ENCODE peak calls at places on chromosomes 4 and X, in four cellular contexts. A, Z, T and O are unnamed samples.

GRCh38 chrX:69285401-69285871 is 120.2 kb upstream of the PJA1 start:
- DNase-seq in A (no peak), Z (no peak), T (peak; percentile 9), O (peak; percentile 89)

GRCh38 chrX:17567821-17568220 is 169.5 kb upstream of the SCML1 start:
- DNase-seq in A (no peak), Z (no peak), T (no peak), O (no peak)

GRCh38 chrX:153685179-153685536 is 2.6 kb upstream of the SLC6A8 start:
- DNase-seq in A (no peak), Z (no peak), T (no peak), O (no peak)

GRCh38 chrX:69896046-69896445 is 153.7 kb downstream of the AWAT2 start:
- DNase-seq in A (no peak), Z (no peak), T (no peak), O (no peak)

GRCh38 chr4:19580090-19580489 is 671.6 kb upstream of the SLIT2 start:
- DNase-seq in A (no peak), Z (no peak), T (no peak), O (no peak)

GRCh38 chrX:129961180-129962083 is 21.0 kb upstream of the BCORL1 start:
- DNase-seq in A (peak; percentile 88), Z (peak; percentile 54), T (no peak), O (peak; percentile 92)

GRCh38 chr4:30948653-30949052 is 228.5 kb downstream of the PCDH7 start:
- DNase-seq in A (no peak), Z (no peak), T (no peak), O (no peak)

GRCh38 chr4:101328063-101328602 is 19.2 kb downstream of the PPP3CA start:
- DNase-seq in A (no peak), Z (no peak), T (no peak), O (no peak)

GRCh38 chr4:126541820-126542219 is 1090.9 kb upstream of the INTU start:
- DNase-seq in A (no peak), Z (no peak), T (no peak), O (no peak)

GRCh38 chrX:13398073-13398823 is 78.4 kb upstream of the ATXN3L start:
- DNase-seq in A (peak; percentile 31), Z (peak; percentile 75), T (peak; percentile 13), O (peak; percentile 35)

GRCh38 chrX:71989768-71990167 is 79.1 kb downstream of the NHSL2 start:
- DNase-seq in A (no peak), Z (no peak), T (peak; percentile 29), O (peak; percentile 86)

GRCh38 chr4:36187723-36188333 is 56.5 kb downstream of the ARAP2 start:
- DNase-seq in A (no peak), Z (peak; percentile 1), T (no peak), O (no peak)

GRCh38 chrX:48030237-48030636 is 23.4 kb downstream of the SPACA5 start:
- DNase-seq in A (no peak), Z (no peak), T (no peak), O (no peak)

GRCh38 chr4:6271701-6272465 is 2.2 kb downstream of the WFS1 start:
- DNase-seq in A (peak; percentile 85), Z (no peak), T (no peak), O (no peak)

GRCh38 chrX:70970482-70970999 is 39.6 kb upstream of the SLC7A3 start:
- DNase-seq in A (no peak), Z (peak; percentile 13), T (no peak), O (no peak)

GRCh38 chrX:150012647-150013046 is 74.4 kb upstream of the EOLA2 start:
- DNase-seq in A (no peak), Z (no peak), T (no peak), O (no peak)

GRCh38 chrX:145729635-145730034 is 88.0 kb upstream of the SLITRK2 start:
- DNase-seq in A (no peak), Z (no peak), T (no peak), O (no peak)

GRCh38 chr4:141022221-141022760 is 111.0 kb downstream of the RNF150 start:
- DNase-seq in A (no peak), Z (no peak), T (no peak), O (no peak)

GRCh38 chr4:28092610-28093009 is 1232.0 kb downstream of the STIM2 start:
- DNase-seq in A (no peak), Z (no peak), T (no peak), O (no peak)

GRCh38 chr4:67911638-67912037 is 27.8 kb upstream of the TMPRSS11D start:
- DNase-seq in A (no peak), Z (no peak), T (no peak), O (no peak)

GRCh38 chr4:184845367-184846011 is 19.7 kb upstream of the ACSL1 start:
- DNase-seq in A (peak; percentile 65), Z (no peak), T (no peak), O (no peak)

GRCh38 chr4:27986476-27986875 is 1125.8 kb downstream of the STIM2 start:
- DNase-seq in A (no peak), Z (no peak), T (no peak), O (no peak)

GRCh38 chr4:150297861-150298474 is 219.7 kb downstream of the DCLK2 start:
- DNase-seq in A (no peak), Z (no peak), T (peak; percentile 67), O (peak; percentile 31)

GRCh38 chr4:6939761-6940743 is 30.4 kb downstream of the TBC1D14 start:
- DNase-seq in A (no peak), Z (no peak), T (no peak), O (no peak)

GRCh38 chrX:46637937-46638336 is 64.4 kb downstream of the CHST7 start:
- DNase-seq in A (no peak), Z (peak; percentile 6), T (no peak), O (no peak)

GRCh38 chr4:144340931-144341330 is 200.4 kb upstream of the GYPA start:
- DNase-seq in A (no peak), Z (no peak), T (no peak), O (no peak)

GRCh38 chr4:116838609-116839008 is 246.8 kb downstream of the TRAM1L1 start:
- DNase-seq in A (no peak), Z (no peak), T (no peak), O (no peak)

GRCh38 chr4:71294301-71294700 is 44.5 kb upstream of the SLC4A4 start:
- DNase-seq in A (no peak), Z (no peak), T (no peak), O (no peak)

GRCh38 chr4:20109395-20109794 is 142.3 kb upstream of the SLIT2 start:
- DNase-seq in A (no peak), Z (no peak), T (no peak), O (no peak)

GRCh38 chr4:77187231-77187630 is 30.2 kb downstream of the CCNG2 start:
- DNase-seq in A (no peak), Z (no peak), T (no peak), O (no peak)

GRCh38 chr4:72006576-72006975 is 25.2 kb upstream of the NPFFR2 start:
- DNase-seq in A (no peak), Z (no peak), T (no peak), O (no peak)

GRCh38 chr4:147334478-147334877 is 146.4 kb upstream of the EDNRA start:
- DNase-seq in A (no peak), Z (no peak), T (no peak), O (no peak)

GRCh38 chr4:26201119-26201518 is 119.7 kb upstream of the RBPJ start:
- DNase-seq in A (no peak), Z (no peak), T (no peak), O (no peak)

GRCh38 chr4:104064650-104065577 is 345.1 kb upstream of the TACR3 start:
- DNase-seq in A (peak; percentile 45), Z (peak; percentile 5), T (peak; percentile 25), O (no peak)

GRCh38 chr4:55765070-55765469 is 54.5 kb upstream of the EXOC1L start:
- DNase-seq in A (no peak), Z (no peak), T (no peak), O (no peak)

GRCh38 chr4:55768291-55768690 is 51.3 kb upstream of the EXOC1L start:
- DNase-seq in A (no peak), Z (no peak), T (no peak), O (no peak)

GRCh38 chr4:55770662-55771061 is 48.9 kb upstream of the EXOC1L start:
- DNase-seq in A (no peak), Z (no peak), T (no peak), O (no peak)
- H3K4me3 ChIP-seq in A (no peak overlapping the region), Z (no peak overlapping the region), T (no peak overlapping the region), O (no peak overlapping the region)

GRCh38 chr4:158814636-158815035 is 45.8 kb downstream of the FNIP2 start:
- DNase-seq in A (no peak), Z (no peak), T (no peak), O (no peak)
- TF ChIP-seq POLR2A in A (no peak), Z (no peak), T (no peak), O (no peak)

DNA sequence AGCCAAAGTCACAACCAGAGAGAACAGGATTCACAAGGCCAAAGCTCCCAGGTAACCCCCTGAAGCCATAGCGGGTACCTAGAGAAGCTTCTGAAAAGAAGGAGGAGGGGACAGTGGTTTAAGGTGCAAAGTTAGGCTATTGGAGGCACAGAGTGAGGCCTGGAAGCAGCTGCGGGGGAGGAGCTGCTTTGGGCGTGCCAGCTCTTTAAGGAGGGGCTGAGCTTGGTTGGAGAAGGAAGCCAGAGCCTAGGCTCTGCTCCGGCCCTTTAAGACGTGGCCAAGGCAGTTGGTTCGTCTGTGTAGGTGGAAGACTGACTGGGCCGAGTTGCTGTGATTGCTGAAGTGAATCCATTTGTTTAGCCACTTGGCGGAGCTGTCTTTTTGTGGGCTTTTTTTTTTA is 1.5 kb downstream of the KLF8 start:
- DNase-seq in A (peak; percentile 83), Z (no peak), T (peak; percentile 52), O (peak; percentile 55)
- H3K4me3 ChIP-seq in A (no peak overlapping the region), Z (no peak overlapping the region), T (peak overlapping the region; percentile 50), O (no peak overlapping the region)

GRCh38 chrX:2690856-2691542 is at the start of gene CD99:
- DNase-seq in A (peak; percentile 88), Z (peak; percentile 83), T (peak; percentile 77), O (peak; percentile 98)
- TF ChIP-seq POLR2A in A (peak; percentile 87), Z (no peak), T (peak; percentile 68), O (no peak)

GRCh38 chr4:41880840-41881831 is 54.1 kb upstream of the TMEM33 start:
- DNase-seq in A (no peak), Z (no peak), T (no peak), O (no peak)
- H3K4me3 ChIP-seq in A (peak overlapping the region; percentile 2), Z (peak overlapping the region; percentile 72), T (peak overlapping the region; percentile 33), O (peak overlapping the region; percentile 13)

GRCh38 chr4:1964443-1964842 is 44.3 kb downstream of the NELFA start:
- DNase-seq in A (no peak), Z (no peak), T (no peak), O (no peak)
- TF ChIP-seq POLR2A in A (no peak), Z (no peak), T (no peak), O (no peak)

DNA sequence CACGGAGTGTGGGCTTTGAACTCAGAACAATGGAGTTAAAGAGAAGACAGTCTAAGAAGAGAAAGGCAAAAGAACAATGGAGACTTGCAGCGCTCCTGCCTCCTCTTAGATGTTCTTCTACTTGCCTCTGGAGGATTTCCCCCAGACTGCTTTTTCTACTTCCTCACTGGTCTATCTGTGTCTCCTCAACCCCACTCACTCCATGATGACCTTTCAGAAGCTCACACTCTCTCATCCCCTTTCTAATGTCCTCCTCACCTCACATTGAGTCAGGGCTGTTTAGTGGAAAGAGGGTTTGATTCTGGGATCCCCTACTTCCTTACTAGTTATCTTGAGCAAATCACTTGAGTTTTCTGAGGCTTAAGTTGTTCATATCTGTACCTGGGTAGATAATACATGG is 12.2 kb upstream of the HERC6 start:
- DNase-seq in A (no peak), Z (no peak), T (no peak), O (no peak)
- H3K4me3 ChIP-seq in A (no peak overlapping the region), Z (no peak overlapping the region), T (no peak overlapping the region), O (no peak overlapping the region)